ENCODE peak calls at places on chromosomes 6 and 20, in four cellular contexts. F is effector memory CD8-positive, alpha-beta T cell; S is caudate nucleus; W is midbrain. J is an unnamed sample.

GRCh38 chr6:14818422-14818884 is 427.4 kb upstream of the JARID2 start:
- DNase-seq in S (no peak), W (no peak), F (no peak), J (no peak)

GRCh38 chr20:13610205-13610604 is 28.5 kb downstream of the TASP1 start:
- DNase-seq in W (no peak), S (no peak), F (no peak), J (no peak)

GRCh38 chr6:72022830-72023229 is 136.5 kb downstream of the RIMS1 start:
- DNase-seq in W (no peak), S (no peak), F (no peak), J (no peak)

GRCh38 chr6:16239090-16239797 is 857 bp downstream of the GMPR start:
- DNase-seq in W (peak), S (peak), F (no peak), J (no peak)

GRCh38 chr6:36351152-36351571 is 14.5 kb upstream of the BNIP5 start:
- DNase-seq in S (no peak), F (no peak), W (no peak), J (no peak)

GRCh38 chr6:94721459-94721858 is 855.9 kb upstream of the MANEA start:
- DNase-seq in S (no peak), W (no peak), F (no peak), J (no peak)

GRCh38 chr6:157898169-157898568 is 75.1 kb downstream of the SNX9 start:
- DNase-seq in S (peak), W (peak), F (no peak), J (no peak)

GRCh38 chr6:431504-431903 is 40.0 kb downstream of the IRF4 start:
- DNase-seq in S (no peak), F (no peak), W (no peak), J (no peak)

GRCh38 chr6:12113190-12113578 is 101.1 kb downstream of the HIVEP1 start:
- DNase-seq in W (no peak), S (no peak), F (no peak), J (no peak)

GRCh38 chr6:32114853-32115252 is 5.7 kb upstream of the TNXB start:
- DNase-seq in F (no peak), W (no peak), S (no peak), J (no peak)

GRCh38 chr6:36195471-36196048 is 984 bp upstream of the BRPF3 start:
- DNase-seq in S (no peak), W (no peak), F (no peak), J (no peak)

GRCh38 chr6:50259903-50260302 is 210.2 kb upstream of the DEFB112 start:
- DNase-seq in S (no peak), W (no peak), F (no peak), J (no peak)

GRCh38 chr6:32290886-32291450 is 67.1 kb upstream of the NOTCH4 start:
- DNase-seq in F (no peak), S (no peak), W (no peak), J (no peak)

GRCh38 chr6:139271056-139271455 is 20.7 kb downstream of the TXLNB start:
- DNase-seq in W (peak), S (no peak), F (no peak), J (no peak)

GRCh38 chr6:2841264-2842138 is at the start of gene SERPINB1:
- DNase-seq in W (peak), F (peak), S (peak), J (peak)

GRCh38 chr20:10710995-10711775 is 37.4 kb upstream of the JAG1 start:
- DNase-seq in F (no peak), S (no peak), W (no peak), J (no peak)

GRCh38 chr20:16942702-16943101 is 194.5 kb downstream of the OTOR start:
- DNase-seq in F (no peak), W (no peak), S (no peak), J (no peak)

GRCh38 chr6:5998741-5999687 is 7.7 kb downstream of the NRN1 start:
- DNase-seq in S (no peak), F (no peak), W (no peak), J (no peak)

J was measured in mesothelial cell of epicardium.